ENCODE peak calls at places on chromosomes 1 and 21, in eight cellular contexts. T is cardiac fibroblast, K is upper lobe of right lung, Q is upper lobe of left lung, F is WERI-Rb-1, J is heart right ventricle, C is fibroblast of pulmonary artery, I is cardiac muscle cell. B is an unnamed sample.
A peak's percentile ranks its signal among the peaks of the same experiment; 100 is the strongest.

GRCh38 chr1:228163004-228163753 is 2.4 kb upstream of the IBA57 start:
- DNase-seq in I (no peak), F (no peak), Q (peak; percentile 42), C (peak; percentile 60), J (peak; percentile 59), K (peak; percentile 79), T (peak; percentile 80), B (no peak)

GRCh38 chr1:9126511-9126910 is 2.4 kb downstream of the GPR157 start:
- DNase-seq in K (no peak), J (no peak), I (no peak), Q (no peak), T (no peak), C (no peak), F (no peak), B (no peak)

GRCh38 chr1:213773975-213774374 is 213.8 kb upstream of the PROX1 start:
- DNase-seq in C (no peak), T (no peak), I (no peak), F (no peak), Q (no peak), J (no peak), K (no peak), B (no peak)

GRCh38 chr1:231626535-231626950 is at the start of gene DISC1:
- DNase-seq in I (peak; percentile 93), F (no peak), Q (peak; percentile 91), C (peak; percentile 84), J (peak; percentile 84), K (peak; percentile 89), T (peak; percentile 95), B (peak; percentile 77)

GRCh38 chr1:179029293-179029692 is 3.6 kb downstream of the FAM20B start:
- DNase-seq in Q (no peak), C (no peak), F (no peak), T (no peak), K (no peak), I (no peak), J (no peak), B (no peak)

GRCh38 chr1:13749543-13750307 is 49.7 kb downstream of the PRDM2 start:
- DNase-seq in T (peak; percentile 59), K (peak; percentile 89), Q (peak; percentile 63), C (peak; percentile 52), J (peak; percentile 70), I (peak; percentile 68), F (no peak), B (peak; percentile 47)

GRCh38 chr21:32590130-32590529 is 4.8 kb upstream of the TCP10L start:
- DNase-seq in Q (no peak), C (no peak), J (no peak), I (no peak), F (no peak), T (no peak), K (no peak), B (no peak)

GRCh38 chr1:224203243-224204016 is 20.4 kb downstream of the DEGS1 start:
- DNase-seq in Q (peak; percentile 60), J (peak; percentile 28), K (peak; percentile 74), T (peak; percentile 55), I (no peak), C (peak; percentile 29), F (no peak), B (peak; percentile 24)

GRCh38 chr1:179129702-179130473 is 48.0 kb downstream of the TOR3A start:
- DNase-seq in C (peak; percentile 22), F (no peak), K (no peak), I (no peak), Q (no peak), T (peak; percentile 34), J (no peak), B (no peak)

GRCh38 chr1:229699613-229700242 is 73.7 kb downstream of the URB2 start:
- DNase-seq in C (no peak), J (no peak), F (no peak), I (no peak), T (peak; percentile 29), K (no peak), Q (no peak), B (peak; percentile 21)

GRCh38 chr1:27862671-27863551 is 9.4 kb upstream of the THEMIS2 start:
- DNase-seq in I (no peak), K (peak; percentile 72), F (no peak), J (no peak), T (peak; percentile 98), Q (peak; percentile 86), C (peak; percentile 99), B (peak; percentile 61)

GRCh38 chr21:39232926-39233325 is 49.7 kb upstream of the PSMG1 start:
- DNase-seq in J (no peak), T (peak; percentile 5), Q (peak; percentile 44), I (no peak), K (no peak), F (no peak), C (peak; percentile 4), B (no peak)

GRCh38 chr1:49181033-49181432 is 404.3 kb upstream of the BEND5 start:
- DNase-seq in I (no peak), T (no peak), Q (no peak), K (no peak), J (no peak), F (no peak), C (no peak), B (no peak)

GRCh38 chr1:37797750-37798345 is 4.2 kb downstream of the MANEAL start:
- DNase-seq in C (peak; percentile 44), I (no peak), Q (no peak), J (no peak), F (no peak), K (peak; percentile 19), T (peak; percentile 19), B (no peak)

GRCh38 chr1:37792943-37793686 is 532 bp upstream of the MANEAL start:
- DNase-seq in I (no peak), C (no peak), T (no peak), F (no peak), K (peak; percentile 47), Q (no peak), J (no peak), B (no peak)

GRCh38 chr1:37793773-37794371 is at the start of gene MANEAL:
- DNase-seq in I (peak; percentile 88), J (peak; percentile 42), Q (peak; percentile 26), K (peak; percentile 82), C (peak; percentile 57), F (peak; percentile 71), T (peak; percentile 62), B (peak; percentile 63)

GRCh38 chr1:37794372-37795339 is 1.0 kb downstream of the MANEAL start:
- DNase-seq in I (no peak), F (no peak), Q (no peak), T (no peak), C (no peak), J (no peak), K (peak; percentile 64), B (no peak)

GRCh38 chr1:37795340-37796110 is 1.9 kb downstream of the MANEAL start:
- DNase-seq in T (peak; percentile 55), F (no peak), J (peak; percentile 61), C (peak; percentile 58), I (peak; percentile 79), K (peak; percentile 77), Q (peak; percentile 44), B (peak; percentile 78)
- H3K4me3 ChIP-seq in T (no peak overlapping the region), F (peak overlapping the region; percentile 70), J (no peak overlapping the region), C (no peak overlapping the region), I (no peak overlapping the region), K (no peak overlapping the region), Q (no peak overlapping the region), B (no peak overlapping the region)

GRCh38 chr1:158798531-158798930 is 17.5 kb upstream of the OR6N2 start:
- DNase-seq in F (no peak), Q (no peak), C (no peak), K (no peak), J (no peak), T (peak; percentile 4), I (no peak), B (no peak)
- TF ChIP-seq CTCF in F (no peak), Q (no peak), C (peak; percentile 9), K (peak; percentile 30), J (peak; percentile 14), T (no peak), I (no peak), B (no peak)

DNA sequence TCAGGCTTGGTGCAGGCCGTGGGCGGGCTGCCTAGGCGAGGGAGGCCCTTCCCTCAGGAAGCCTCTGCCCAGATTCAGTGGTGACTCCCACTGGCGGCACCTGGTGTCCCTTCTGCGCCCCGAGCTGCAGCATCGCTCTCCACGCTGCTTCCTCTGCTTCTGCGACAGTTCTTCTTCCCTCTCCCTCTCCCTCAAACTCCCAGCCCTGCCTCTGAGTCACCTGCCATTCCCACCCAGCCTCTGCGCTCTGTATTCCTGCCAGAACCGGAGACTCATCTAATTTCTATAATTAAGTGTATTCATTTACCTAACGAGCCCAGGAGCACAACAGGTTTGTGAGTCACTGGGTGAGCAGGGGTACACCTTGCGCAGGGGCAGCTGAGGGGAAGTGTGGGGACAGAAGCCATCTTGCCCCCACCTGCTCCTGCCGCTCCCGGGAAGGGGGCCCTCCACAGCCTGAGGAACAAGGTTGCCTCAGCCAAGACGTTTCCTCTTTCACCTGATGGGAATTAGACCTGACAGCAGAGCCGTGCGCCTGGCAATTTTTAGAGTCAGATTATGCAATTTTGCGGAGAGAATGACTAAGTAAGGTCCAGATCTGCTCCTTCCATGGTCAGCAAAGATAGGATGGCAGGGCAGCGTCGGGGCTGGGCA is 19.4 kb downstream of the KCNC4 start:
- DNase-seq in C (no peak), K (no peak), I (no peak), F (no peak), T (peak; percentile 21), Q (no peak), J (no peak), B (no peak)
- H3K4me3 ChIP-seq in C (no peak overlapping the region), K (no peak overlapping the region), I (no peak overlapping the region), F (no peak overlapping the region), T (no peak overlapping the region), Q (no peak overlapping the region), J (no peak overlapping the region), B (no peak overlapping the region)

GRCh38 chr1:2199042-2199810 is 4.7 kb upstream of the FAAP20 start:
- DNase-seq in T (peak; percentile 94), Q (peak; percentile 94), K (peak; percentile 94), J (peak; percentile 90), I (peak; percentile 85), C (peak; percentile 89), F (peak; percentile 81), B (peak; percentile 87)
- TF ChIP-seq CTCF in T (peak; percentile 5), Q (no peak), K (no peak), J (no peak), I (no peak), C (peak; percentile 3), F (peak; percentile 50), B (no peak)

GRCh38 chr1:11700655-11701467 is 9.4 kb downstream of the DRAXIN start:
- DNase-seq in K (no peak), F (peak; percentile 83), J (no peak), I (no peak), C (no peak), Q (no peak), T (no peak), B (no peak)
- H3K4me3 ChIP-seq in K (no peak overlapping the region), F (peak overlapping the region; percentile 24), J (no peak overlapping the region), I (no peak overlapping the region), C (no peak overlapping the region), Q (no peak overlapping the region), T (no peak overlapping the region), B (no peak overlapping the region)